ENCODE peak calls at places on chromosomes 5 and 9, in seven cellular contexts. One of them, this sample, is unnamed.

GRCh38 chr9:123550012-123550411 is 194.0 kb downstream of the CRB2 start:
- DNase-seq in A549: no peak
- DNase-seq in caudate nucleus: no peak
- DNase-seq in NCI-H1092 treated with DMSO at 0.1 percent for 48 hours: no peak
- DNase-seq in cardiac fibroblast: no peak
- DNase-seq in D341Med: peak
- DNase-seq in RCC 7860: no peak
- DNase-seq in this sample: no peak

GRCh38 chr9:14616188-14616982 is 76.8 kb downstream of the ZDHHC21 start:
- DNase-seq in A549: peak
- DNase-seq in caudate nucleus: no peak
- DNase-seq in NCI-H1092 treated with DMSO at 0.1 percent for 48 hours: peak
- DNase-seq in cardiac fibroblast: peak
- DNase-seq in D341Med: no peak
- DNase-seq in RCC 7860: peak
- DNase-seq in this sample: no peak

GRCh38 chr5:77486344-77486962 is 5.7 kb downstream of the WDR41 start:
- DNase-seq in A549: no peak
- DNase-seq in caudate nucleus: no peak
- DNase-seq in NCI-H1092 treated with DMSO at 0.1 percent for 48 hours: no peak
- DNase-seq in cardiac fibroblast: no peak
- DNase-seq in D341Med: no peak
- DNase-seq in RCC 7860: no peak
- DNase-seq in this sample: no peak

GRCh38 chr5:128667148-128667547 is 129.1 kb upstream of the FBN2 start:
- DNase-seq in A549: peak
- DNase-seq in caudate nucleus: no peak
- DNase-seq in NCI-H1092 treated with DMSO at 0.1 percent for 48 hours: no peak
- DNase-seq in cardiac fibroblast: peak
- DNase-seq in D341Med: no peak
- DNase-seq in RCC 7860: no peak
- DNase-seq in this sample: no peak

GRCh38 chr9:6443661-6444060 is 30.7 kb downstream of the UHRF2 start:
- DNase-seq in A549: no peak
- DNase-seq in caudate nucleus: no peak
- DNase-seq in NCI-H1092 treated with DMSO at 0.1 percent for 48 hours: no peak
- DNase-seq in cardiac fibroblast: no peak
- DNase-seq in D341Med: no peak
- DNase-seq in RCC 7860: no peak
- DNase-seq in this sample: no peak

GRCh38 chr9:87950296-87950695 is 24.0 kb downstream of the CDK20 start:
- DNase-seq in A549: no peak
- DNase-seq in caudate nucleus: no peak
- DNase-seq in NCI-H1092 treated with DMSO at 0.1 percent for 48 hours: no peak
- DNase-seq in cardiac fibroblast: no peak
- DNase-seq in D341Med: no peak
- DNase-seq in RCC 7860: no peak
- DNase-seq in this sample: no peak

GRCh38 chr5:125612356-125613149 is 810.7 kb upstream of the GRAMD2B start:
- DNase-seq in A549: no peak
- DNase-seq in caudate nucleus: no peak
- DNase-seq in NCI-H1092 treated with DMSO at 0.1 percent for 48 hours: peak
- DNase-seq in cardiac fibroblast: no peak
- DNase-seq in D341Med: no peak
- DNase-seq in RCC 7860: no peak
- DNase-seq in this sample: no peak

GRCh38 chr9:78788101-78788500 is 491.2 kb downstream of the PSAT1 start:
- DNase-seq in A549: no peak
- DNase-seq in caudate nucleus: no peak
- DNase-seq in NCI-H1092 treated with DMSO at 0.1 percent for 48 hours: no peak
- DNase-seq in cardiac fibroblast: no peak
- DNase-seq in D341Med: no peak
- DNase-seq in RCC 7860: no peak
- DNase-seq in this sample: no peak

GRCh38 chr5:10030219-10030831 is 219.4 kb downstream of the ATPSCKMT start:
- DNase-seq in A549: peak
- DNase-seq in caudate nucleus: no peak
- DNase-seq in NCI-H1092 treated with DMSO at 0.1 percent for 48 hours: no peak
- DNase-seq in cardiac fibroblast: peak
- DNase-seq in D341Med: no peak
- DNase-seq in RCC 7860: no peak
- DNase-seq in this sample: no peak

GRCh38 chr5:90015584-90016018 is 394.0 kb downstream of the CETN3 start:
- DNase-seq in A549: no peak
- DNase-seq in caudate nucleus: no peak
- DNase-seq in NCI-H1092 treated with DMSO at 0.1 percent for 48 hours: no peak
- DNase-seq in cardiac fibroblast: peak
- DNase-seq in D341Med: no peak
- DNase-seq in RCC 7860: peak
- DNase-seq in this sample: no peak

GRCh38 chr5:154783774-154784460 is 28.7 kb downstream of the LARP1 start:
- DNase-seq in A549: no peak
- DNase-seq in caudate nucleus: no peak
- DNase-seq in NCI-H1092 treated with DMSO at 0.1 percent for 48 hours: no peak
- DNase-seq in cardiac fibroblast: peak
- DNase-seq in D341Med: no peak
- DNase-seq in RCC 7860: no peak
- DNase-seq in this sample: no peak

GRCh38 chr5:3220201-3220600 is 375.4 kb upstream of the IRX1 start:
- DNase-seq in A549: no peak
- DNase-seq in caudate nucleus: no peak
- DNase-seq in NCI-H1092 treated with DMSO at 0.1 percent for 48 hours: no peak
- DNase-seq in cardiac fibroblast: no peak
- DNase-seq in D341Med: no peak
- DNase-seq in RCC 7860: no peak
- DNase-seq in this sample: no peak

GRCh38 chr9:134598884-134599245 is 42.7 kb upstream of the COL5A1 start:
- DNase-seq in A549: no peak
- DNase-seq in caudate nucleus: no peak
- DNase-seq in NCI-H1092 treated with DMSO at 0.1 percent for 48 hours: no peak
- DNase-seq in cardiac fibroblast: no peak
- DNase-seq in D341Med: peak
- DNase-seq in RCC 7860: no peak
- DNase-seq in this sample: no peak